ENCODE peak calls at places on chromosomes 12 and 14, in ten cellular contexts. One of them, this sample, is unnamed.

GRCh38 chr12:41795910-41796309 is 348.8 kb downstream of the GXYLT1 start:
- DNase-seq in activated CD8-positive, alpha-beta memory T cell treated with anti-CD3 and anti-CD28 coated beads, Interleukin-2, amount 10 ng/mL, durations not matched to agents 7 days and 5 days: no peak
- DNase-seq in NCI-H2029 treated with DMSO at 0.1 percent for 48 hours: no peak
- DNase-seq in aorta: no peak
- DNase-seq in substantia nigra: no peak
- DNase-seq in GM12864: no peak
- DNase-seq in SW 1271: no peak
- DNase-seq in HCEC 1CT: no peak
- DNase-seq in NCI-H1105 treated with DMSO at 0.1 percent for 48 hours: no peak
- DNase-seq in activated B cell treated with CpG ODN at 0.5 μM for 24 hours: no peak
- DNase-seq in this sample: no peak

GRCh38 chr12:4039927-4040326 is 166.7 kb upstream of the PARP11 start:
- DNase-seq in activated CD8-positive, alpha-beta memory T cell treated with anti-CD3 and anti-CD28 coated beads, Interleukin-2, amount 10 ng/mL, durations not matched to agents 7 days and 5 days: no peak
- DNase-seq in NCI-H2029 treated with DMSO at 0.1 percent for 48 hours: no peak
- DNase-seq in aorta: no peak
- DNase-seq in substantia nigra: no peak
- DNase-seq in GM12864: no peak
- DNase-seq in SW 1271: no peak
- DNase-seq in HCEC 1CT: no peak
- DNase-seq in NCI-H1105 treated with DMSO at 0.1 percent for 48 hours: no peak
- DNase-seq in activated B cell treated with CpG ODN at 0.5 μM for 24 hours: no peak
- DNase-seq in this sample: no peak

GRCh38 chr12:15931590-15932053 is 20.5 kb downstream of the DERA start:
- DNase-seq in activated CD8-positive, alpha-beta memory T cell treated with anti-CD3 and anti-CD28 coated beads, Interleukin-2, amount 10 ng/mL, durations not matched to agents 7 days and 5 days: no peak
- DNase-seq in NCI-H2029 treated with DMSO at 0.1 percent for 48 hours: no peak
- DNase-seq in aorta: no peak
- DNase-seq in substantia nigra: no peak
- DNase-seq in GM12864: no peak
- DNase-seq in SW 1271: peak
- DNase-seq in HCEC 1CT: no peak
- DNase-seq in NCI-H1105 treated with DMSO at 0.1 percent for 48 hours: no peak
- DNase-seq in activated B cell treated with CpG ODN at 0.5 μM for 24 hours: no peak
- DNase-seq in this sample: no peak

GRCh38 chr12:88144037-88144436 is 1.9 kb downstream of the TMTC3 start:
- DNase-seq in activated CD8-positive, alpha-beta memory T cell treated with anti-CD3 and anti-CD28 coated beads, Interleukin-2, amount 10 ng/mL, durations not matched to agents 7 days and 5 days: no peak
- DNase-seq in NCI-H2029 treated with DMSO at 0.1 percent for 48 hours: no peak
- DNase-seq in aorta: no peak
- DNase-seq in substantia nigra: no peak
- DNase-seq in GM12864: no peak
- DNase-seq in SW 1271: no peak
- DNase-seq in HCEC 1CT: no peak
- DNase-seq in NCI-H1105 treated with DMSO at 0.1 percent for 48 hours: no peak
- DNase-seq in activated B cell treated with CpG ODN at 0.5 μM for 24 hours: no peak
- DNase-seq in this sample: no peak

GRCh38 chr12:4251228-4251891 is 22.2 kb upstream of the CCND2 start:
- DNase-seq in activated CD8-positive, alpha-beta memory T cell treated with anti-CD3 and anti-CD28 coated beads, Interleukin-2, amount 10 ng/mL, durations not matched to agents 7 days and 5 days: no peak
- DNase-seq in NCI-H2029 treated with DMSO at 0.1 percent for 48 hours: no peak
- DNase-seq in aorta: no peak
- DNase-seq in substantia nigra: no peak
- DNase-seq in GM12864: no peak
- DNase-seq in SW 1271: no peak
- DNase-seq in HCEC 1CT: no peak
- DNase-seq in NCI-H1105 treated with DMSO at 0.1 percent for 48 hours: no peak
- DNase-seq in activated B cell treated with CpG ODN at 0.5 μM for 24 hours: no peak
- DNase-seq in this sample: no peak

GRCh38 chr12:50059440-50060119 is 2.2 kb downstream of the ASIC1 start:
- DNase-seq in activated CD8-positive, alpha-beta memory T cell treated with anti-CD3 and anti-CD28 coated beads, Interleukin-2, amount 10 ng/mL, durations not matched to agents 7 days and 5 days: peak
- DNase-seq in NCI-H2029 treated with DMSO at 0.1 percent for 48 hours: no peak
- DNase-seq in aorta: no peak
- DNase-seq in substantia nigra: no peak
- DNase-seq in GM12864: no peak
- DNase-seq in SW 1271: no peak
- DNase-seq in HCEC 1CT: peak
- DNase-seq in NCI-H1105 treated with DMSO at 0.1 percent for 48 hours: no peak
- DNase-seq in activated B cell treated with CpG ODN at 0.5 μM for 24 hours: no peak
- DNase-seq in this sample: no peak

GRCh38 chr12:21651821-21652220 is 5.8 kb downstream of the LDHB start:
- DNase-seq in activated CD8-positive, alpha-beta memory T cell treated with anti-CD3 and anti-CD28 coated beads, Interleukin-2, amount 10 ng/mL, durations not matched to agents 7 days and 5 days: no peak
- DNase-seq in NCI-H2029 treated with DMSO at 0.1 percent for 48 hours: no peak
- DNase-seq in aorta: no peak
- DNase-seq in substantia nigra: no peak
- DNase-seq in GM12864: no peak
- DNase-seq in SW 1271: no peak
- DNase-seq in HCEC 1CT: no peak
- DNase-seq in NCI-H1105 treated with DMSO at 0.1 percent for 48 hours: no peak
- DNase-seq in activated B cell treated with CpG ODN at 0.5 μM for 24 hours: no peak
- DNase-seq in this sample: no peak

GRCh38 chr14:37566811-37567371 is 28.2 kb downstream of the FOXA1 start:
- DNase-seq in activated CD8-positive, alpha-beta memory T cell treated with anti-CD3 and anti-CD28 coated beads, Interleukin-2, amount 10 ng/mL, durations not matched to agents 7 days and 5 days: no peak
- DNase-seq in NCI-H2029 treated with DMSO at 0.1 percent for 48 hours: no peak
- DNase-seq in aorta: no peak
- DNase-seq in substantia nigra: no peak
- DNase-seq in GM12864: no peak
- DNase-seq in SW 1271: no peak
- DNase-seq in HCEC 1CT: no peak
- DNase-seq in NCI-H1105 treated with DMSO at 0.1 percent for 48 hours: no peak
- DNase-seq in activated B cell treated with CpG ODN at 0.5 μM for 24 hours: no peak
- DNase-seq in this sample: no peak

GRCh38 chr12:124130717-124131670 is 158.0 kb downstream of the ZNF664 start:
- DNase-seq in activated CD8-positive, alpha-beta memory T cell treated with anti-CD3 and anti-CD28 coated beads, Interleukin-2, amount 10 ng/mL, durations not matched to agents 7 days and 5 days: no peak
- DNase-seq in NCI-H2029 treated with DMSO at 0.1 percent for 48 hours: no peak
- DNase-seq in aorta: no peak
- DNase-seq in substantia nigra: no peak
- DNase-seq in GM12864: peak
- DNase-seq in SW 1271: no peak
- DNase-seq in HCEC 1CT: no peak
- DNase-seq in NCI-H1105 treated with DMSO at 0.1 percent for 48 hours: no peak
- DNase-seq in activated B cell treated with CpG ODN at 0.5 μM for 24 hours: no peak
- DNase-seq in this sample: no peak

GRCh38 chr12:103751600-103751999 is 89.4 kb downstream of the NT5DC3 start:
- DNase-seq in activated CD8-positive, alpha-beta memory T cell treated with anti-CD3 and anti-CD28 coated beads, Interleukin-2, amount 10 ng/mL, durations not matched to agents 7 days and 5 days: no peak
- DNase-seq in NCI-H2029 treated with DMSO at 0.1 percent for 48 hours: no peak
- DNase-seq in aorta: no peak
- DNase-seq in substantia nigra: no peak
- DNase-seq in GM12864: no peak
- DNase-seq in SW 1271: no peak
- DNase-seq in HCEC 1CT: no peak
- DNase-seq in NCI-H1105 treated with DMSO at 0.1 percent for 48 hours: no peak
- DNase-seq in activated B cell treated with CpG ODN at 0.5 μM for 24 hours: no peak
- DNase-seq in this sample: no peak

GRCh38 chr12:130354407-130354806 is 16.7 kb downstream of the PIWIL1 start:
- DNase-seq in activated CD8-positive, alpha-beta memory T cell treated with anti-CD3 and anti-CD28 coated beads, Interleukin-2, amount 10 ng/mL, durations not matched to agents 7 days and 5 days: no peak
- DNase-seq in NCI-H2029 treated with DMSO at 0.1 percent for 48 hours: no peak
- DNase-seq in aorta: no peak
- DNase-seq in substantia nigra: no peak
- DNase-seq in GM12864: no peak
- DNase-seq in SW 1271: no peak
- DNase-seq in HCEC 1CT: no peak
- DNase-seq in NCI-H1105 treated with DMSO at 0.1 percent for 48 hours: no peak
- DNase-seq in activated B cell treated with CpG ODN at 0.5 μM for 24 hours: no peak
- DNase-seq in this sample: no peak

GRCh38 chr12:112191840-112192321 is 66.5 kb downstream of the TRAFD1 start:
- DNase-seq in activated CD8-positive, alpha-beta memory T cell treated with anti-CD3 and anti-CD28 coated beads, Interleukin-2, amount 10 ng/mL, durations not matched to agents 7 days and 5 days: no peak
- DNase-seq in NCI-H2029 treated with DMSO at 0.1 percent for 48 hours: no peak
- DNase-seq in aorta: peak
- DNase-seq in substantia nigra: no peak
- DNase-seq in GM12864: no peak
- DNase-seq in SW 1271: no peak
- DNase-seq in HCEC 1CT: no peak
- DNase-seq in NCI-H1105 treated with DMSO at 0.1 percent for 48 hours: peak
- DNase-seq in activated B cell treated with CpG ODN at 0.5 μM for 24 hours: no peak
- DNase-seq in this sample: no peak

GRCh38 chr14:74892745-74893144 is 11.0 kb downstream of the DLST start:
- DNase-seq in activated CD8-positive, alpha-beta memory T cell treated with anti-CD3 and anti-CD28 coated beads, Interleukin-2, amount 10 ng/mL, durations not matched to agents 7 days and 5 days: no peak
- DNase-seq in NCI-H2029 treated with DMSO at 0.1 percent for 48 hours: no peak
- DNase-seq in aorta: no peak
- DNase-seq in substantia nigra: no peak
- DNase-seq in GM12864: no peak
- DNase-seq in SW 1271: no peak
- DNase-seq in HCEC 1CT: no peak
- DNase-seq in NCI-H1105 treated with DMSO at 0.1 percent for 48 hours: no peak
- DNase-seq in activated B cell treated with CpG ODN at 0.5 μM for 24 hours: no peak
- DNase-seq in this sample: no peak

GRCh38 chr14:61609885-61610284 is 85.4 kb upstream of the HIF1A start:
- DNase-seq in activated CD8-positive, alpha-beta memory T cell treated with anti-CD3 and anti-CD28 coated beads, Interleukin-2, amount 10 ng/mL, durations not matched to agents 7 days and 5 days: no peak
- DNase-seq in NCI-H2029 treated with DMSO at 0.1 percent for 48 hours: no peak
- DNase-seq in aorta: no peak
- DNase-seq in substantia nigra: no peak
- DNase-seq in GM12864: no peak
- DNase-seq in SW 1271: no peak
- DNase-seq in HCEC 1CT: peak
- DNase-seq in NCI-H1105 treated with DMSO at 0.1 percent for 48 hours: no peak
- DNase-seq in activated B cell treated with CpG ODN at 0.5 μM for 24 hours: no peak
- DNase-seq in this sample: no peak

GRCh38 chr14:52840916-52841315 is 49.5 kb upstream of the GNPNAT1 start:
- DNase-seq in activated CD8-positive, alpha-beta memory T cell treated with anti-CD3 and anti-CD28 coated beads, Interleukin-2, amount 10 ng/mL, durations not matched to agents 7 days and 5 days: no peak
- DNase-seq in NCI-H2029 treated with DMSO at 0.1 percent for 48 hours: no peak
- DNase-seq in aorta: no peak
- DNase-seq in substantia nigra: no peak
- DNase-seq in GM12864: no peak
- DNase-seq in SW 1271: no peak
- DNase-seq in HCEC 1CT: peak
- DNase-seq in NCI-H1105 treated with DMSO at 0.1 percent for 48 hours: no peak
- DNase-seq in activated B cell treated with CpG ODN at 0.5 μM for 24 hours: no peak
- DNase-seq in this sample: peak

This sample was measured in tibial artery.